ENCODE peak calls at places on chromosomes 2 and 18, in seven cellular contexts. V is Peyer's patch, Y is mammary epithelial cell, K is fibroblast of lung, H is body of pancreas, B is PC-9, Z is foreskin fibroblast. A is an unnamed sample.

GRCh38 chr2:21096458-21096857 is 27.3 kb upstream of the TDRD15 start:
- DNase-seq in Y (no peak), K (no peak), V (no peak), B (no peak), Z (no peak), H (no peak), A (no peak)

GRCh38 chr2:104703669-104704068 is 150.2 kb upstream of the POU3F3 start:
- DNase-seq in H (no peak), Y (peak; percentile 2), B (no peak), V (no peak), Z (no peak), K (no peak), A (peak; percentile 56)

GRCh38 chr2:120237491-120237902 is 14.3 kb upstream of the TMEM185B start:
- DNase-seq in B (peak; percentile 99), V (no peak), Z (peak; percentile 88), Y (peak; percentile 37), K (peak; percentile 83), H (no peak), A (peak; percentile 44)

GRCh38 chr18:22179174-22179573 is 9.8 kb downstream of the GATA6 start:
- DNase-seq in Z (no peak), B (peak; percentile 73), Y (no peak), V (no peak), H (no peak), K (no peak), A (peak; percentile 48)

GRCh38 chr2:27689424-27689823 is 25.7 kb downstream of the SLC4A1AP start:
- DNase-seq in Y (peak; percentile 75), B (peak; percentile 78), V (no peak), K (no peak), H (no peak), Z (peak; percentile 38), A (peak; percentile 87)

GRCh38 chr2:57882895-57883515 is 163.6 kb upstream of the VRK2 start:
- DNase-seq in H (peak; percentile 13), B (no peak), Z (no peak), Y (no peak), V (no peak), K (no peak), A (no peak)

GRCh38 chr2:6990871-6991270 is 73.7 kb downstream of the RNF144A start:
- DNase-seq in B (no peak), Z (no peak), Y (no peak), K (no peak), H (no peak), V (no peak), A (no peak)

GRCh38 chr2:149733936-149734685 is 146.5 kb upstream of the MMADHC start:
- DNase-seq in Z (peak; percentile 54), H (no peak), B (peak; percentile 48), V (no peak), Y (peak; percentile 37), K (peak; percentile 87), A (peak; percentile 44)

GRCh38 chr2:2756886-2757285 is 425.8 kb upstream of the MYT1L start:
- DNase-seq in K (no peak), H (no peak), V (no peak), Z (no peak), Y (no peak), B (no peak), A (no peak)

GRCh38 chr2:144432921-144433320 is 87.0 kb downstream of the ZEB2 start:
- DNase-seq in B (no peak), K (peak; percentile 37), Y (no peak), H (no peak), Z (no peak), V (no peak), A (no peak)

GRCh38 chr2:101986386-101986785 is 5.4 kb upstream of the IL1R2 start:
- DNase-seq in K (no peak), H (no peak), B (peak; percentile 62), V (no peak), Z (no peak), Y (peak; percentile 6), A (peak; percentile 49)

GRCh38 chr2:149573760-149574159 is 13.8 kb downstream of the MMADHC start:
- DNase-seq in Z (no peak), H (no peak), B (no peak), V (no peak), K (no peak), Y (no peak), A (no peak)

GRCh38 chr2:150327546-150328495 is 159.6 kb downstream of the RND3 start:
- DNase-seq in V (no peak), B (no peak), Z (no peak), H (no peak), K (no peak), Y (no peak), A (no peak)

GRCh38 chr2:43402002-43402401 is 175.6 kb upstream of the ZFP36L2 start:
- DNase-seq in H (no peak), K (no peak), Z (no peak), B (no peak), V (no peak), Y (no peak), A (no peak)

GRCh38 chr2:115908731-115909130 is 1466.3 kb downstream of the DPP10 start:
- DNase-seq in K (no peak), V (no peak), H (no peak), B (no peak), Y (no peak), Z (no peak), A (no peak)

GRCh38 chr2:176638167-176639015 is 369.1 kb downstream of the MTX2 start:
- DNase-seq in Y (peak; percentile 43), Z (peak; percentile 52), B (no peak), K (peak; percentile 45), V (peak; percentile 78), H (peak; percentile 67), A (peak; percentile 59)

GRCh38 chr2:170887496-170888265 is 41.4 kb upstream of the GORASP2 start:
- DNase-seq in V (no peak), B (no peak), Y (no peak), K (peak; percentile 65), Z (no peak), H (no peak), A (no peak)

GRCh38 chr2:120239488-120240287 is 13.0 kb upstream of the RALB start:
- DNase-seq in Y (peak; percentile 79), B (peak; percentile 90), H (peak; percentile 72), K (peak; percentile 95), V (peak; percentile 46), Z (peak; percentile 72), A (peak; percentile 84)

GRCh38 chr2:48444404-48444803 is 85.5 kb upstream of the STON1 start:
- DNase-seq in K (no peak), Z (no peak), H (no peak), Y (no peak), V (no peak), B (no peak), A (no peak)

GRCh38 chr18:49898421-49898820 is 85.1 kb upstream of the ACAA2 start:
- DNase-seq in B (no peak), V (no peak), H (peak; percentile 39), Z (peak; percentile 54), Y (peak; percentile 52), K (peak; percentile 67), A (peak; percentile 81)

GRCh38 chr18:49013961-49014604 is 63.3 kb upstream of the SMAD7 start:
- DNase-seq in H (peak; percentile 4), K (no peak), Y (no peak), Z (no peak), B (peak; percentile 28), V (peak; percentile 3), A (no peak)

GRCh38 chr2:238955648-238956531 is 108.0 kb downstream of the TWIST2 start:
- DNase-seq in H (no peak), V (no peak), Z (peak; percentile 62), Y (peak; percentile 29), B (no peak), K (peak; percentile 79), A (peak; percentile 65)

GRCh38 chr2:145431181-145431951 is 911.4 kb upstream of the ZEB2 start:
- DNase-seq in Z (no peak), K (no peak), V (no peak), B (peak; percentile 43), Y (no peak), H (peak; percentile 73), A (peak; percentile 41)

GRCh38 chr2:444937-445884 is 157.3 kb upstream of the ALKAL2 start:
- DNase-seq in Y (no peak), Z (no peak), V (no peak), H (no peak), B (peak; percentile 11), K (no peak), A (no peak)

GRCh38 chr2:28624436-28624797 is 127.2 kb upstream of the PPP1CB start:
- DNase-seq in B (no peak), K (no peak), Z (no peak), H (no peak), V (no peak), Y (no peak), A (no peak)

GRCh38 chr2:204019572-204020501 is 83.3 kb downstream of the ICOS start:
- DNase-seq in Z (peak; percentile 14), H (no peak), K (peak; percentile 72), V (no peak), Y (peak; percentile 96), B (peak; percentile 41), A (peak; percentile 98)

GRCh38 chr2:88190808-88191721 is 20.9 kb downstream of the THNSL2 start:
- DNase-seq in V (no peak), Y (peak; percentile 13), H (peak; percentile 46), Z (no peak), K (peak; percentile 13), B (peak; percentile 43), A (peak; percentile 52)
- TF ChIP-seq CTCF in V (no peak), Y (peak; percentile 77), H (peak; percentile 60), Z (peak; percentile 36), K (peak; percentile 67), B (peak; percentile 70), A (peak; percentile 71)

GRCh38 chr2:24040511-24040910 is 6.7 kb downstream of the WDCP start:
- DNase-seq in V (no peak), B (no peak), Y (no peak), K (no peak), Z (no peak), H (no peak), A (peak; percentile 38)
- H3K4me3 ChIP-seq in V (no peak overlapping the region), B (no peak overlapping the region), Y (no peak overlapping the region), K (no peak overlapping the region), Z (no peak overlapping the region), H (no peak overlapping the region), A (no peak overlapping the region)

DNA sequence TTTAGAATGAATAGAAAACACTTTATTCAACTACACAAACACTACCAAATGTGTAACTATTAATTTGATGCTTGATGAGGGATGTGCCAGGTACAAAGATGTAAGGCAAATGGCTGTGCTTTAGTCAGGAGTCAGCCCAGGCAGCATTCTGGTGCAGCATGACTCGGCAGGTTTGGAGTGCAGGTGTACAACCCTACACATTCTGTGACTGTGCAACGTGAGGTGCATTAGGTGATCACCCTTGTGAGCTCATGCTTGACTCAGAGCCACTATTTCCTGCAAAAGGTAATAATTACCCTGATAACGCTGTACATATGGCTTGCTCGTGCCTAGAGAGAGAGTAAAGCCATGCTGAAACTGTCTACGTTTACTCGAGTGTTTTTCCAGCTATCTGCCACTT is 288.7 kb upstream of the DSEL start:
- DNase-seq in K (no peak), Y (peak; percentile 42), H (no peak), Z (no peak), B (peak; percentile 34), V (no peak), A (peak; percentile 59)
- TF ChIP-seq CTCF in K (no peak), Y (no peak), H (no peak), Z (no peak), B (no peak), V (no peak), A (no peak)

DNA sequence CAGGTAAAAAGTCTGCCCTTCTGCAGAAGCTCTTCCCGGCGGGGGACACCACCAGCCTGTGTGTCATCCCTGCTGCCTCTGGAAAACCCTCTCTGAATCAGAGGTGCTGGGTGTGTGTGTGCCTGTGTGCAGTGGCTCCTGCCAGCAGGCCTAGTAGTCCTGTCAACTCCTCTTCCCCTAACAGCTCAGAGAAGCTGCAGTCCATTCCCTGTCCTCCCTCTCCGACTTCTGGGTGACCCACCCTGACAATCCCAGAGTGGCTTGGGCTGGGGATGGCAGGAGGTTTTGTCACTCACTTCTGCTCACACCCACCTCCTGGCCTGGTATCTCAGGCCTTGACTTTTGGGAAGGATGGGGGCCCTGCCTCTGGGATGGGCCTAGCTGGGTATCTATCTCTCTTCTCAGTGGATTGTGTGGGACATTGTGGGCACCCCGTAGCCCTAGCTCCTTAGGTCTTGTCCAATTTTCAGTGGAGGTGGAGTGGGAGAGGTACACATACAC is 2.3 kb downstream of the WNT10A start:
- DNase-seq in H (no peak), Z (peak; percentile 56), B (no peak), K (no peak), V (no peak), Y (peak; percentile 81), A (peak; percentile 92)
- H3K4me3 ChIP-seq in H (no peak overlapping the region), Z (no peak overlapping the region), B (no peak overlapping the region), K (no peak overlapping the region), V (no peak overlapping the region), Y (no peak overlapping the region), A (no peak overlapping the region)

A was measured in epithelial cell of esophagus.